ENCODE peak calls at places on chromosomes 7 and 10, in seven cellular contexts. X is ovary; L is BJ; Y is T-helper 2 cell; G is frontal cortex; E is activated CD4-positive, alpha-beta T cell treated with anti-CD3 and anti-CD28 coated beads, Interleukin-2, amount 10 ng/mL, durations not matched to agents 7 days and 5 days; S is GM04504. H is an unnamed sample.

GRCh38 chr7:67618569-67619543 is 622.2 kb downstream of the TYW1 start:
- DNase-seq in X (peak), L (no peak), Y (no peak), G (peak), E (no peak), S (no peak), H (no peak)

GRCh38 chr7:131355917-131356777 is 28.5 kb downstream of the MKLN1 start:
- DNase-seq in X (no peak), L (no peak), Y (no peak), G (no peak), E (no peak), S (no peak), H (no peak)

GRCh38 chr7:134792968-134793367 is 13.5 kb downstream of the CALD1 start:
- DNase-seq in X (no peak), L (no peak), Y (no peak), G (no peak), E (no peak), S (no peak), H (no peak)

GRCh38 chr7:3591944-3592343 is 290.9 kb downstream of the SDK1 start:
- DNase-seq in X (no peak), L (no peak), Y (no peak), G (no peak), E (no peak), S (no peak), H (no peak)

GRCh38 chr10:116978906-116979305 is 26.1 kb downstream of the SHTN1 start:
- DNase-seq in X (no peak), L (no peak), Y (no peak), G (no peak), E (no peak), S (no peak), H (no peak)

GRCh38 chr10:133275683-133276092 is 980 bp downstream of the ADAM8 start:
- DNase-seq in X (no peak), L (no peak), Y (no peak), G (no peak), E (peak), S (no peak), H (no peak)

GRCh38 chr7:80362677-80363076 is 149.2 kb downstream of the GNAT3 start:
- DNase-seq in X (no peak), L (no peak), Y (no peak), G (no peak), E (no peak), S (no peak), H (no peak)

GRCh38 chr7:150962743-150963399 is 15.2 kb downstream of the KCNH2 start:
- DNase-seq in X (peak), L (no peak), Y (peak), G (peak), E (peak), S (no peak), H (no peak)

GRCh38 chr10:98242823-98243222 is 25.2 kb downstream of the LOXL4 start:
- DNase-seq in X (no peak), L (no peak), Y (no peak), G (no peak), E (no peak), S (no peak), H (no peak)

GRCh38 chr10:96352587-96352986 is 6.2 kb downstream of the OPALIN start:
- DNase-seq in X (no peak), L (no peak), Y (no peak), G (no peak), E (no peak), S (no peak), H (no peak)

GRCh38 chr7:127954371-127954770 is 76.9 kb downstream of the LRRC4 start:
- DNase-seq in X (no peak), L (no peak), Y (no peak), G (no peak), E (no peak), S (no peak), H (no peak)

GRCh38 chr7:134044682-134045081 is 82.5 kb upstream of the LRGUK start:
- DNase-seq in X (no peak), L (no peak), Y (no peak), G (no peak), E (no peak), S (no peak), H (no peak)